ENCODE peak calls at places on chromosomes 7 and 10, in five cellular contexts. P, F, L, C and V are unnamed samples.

GRCh38 chr10:119412831-119413737 is 129.4 kb downstream of the RGS10 start:
- DNase-seq in C (no peak), F (no peak), L (no peak), P (no peak), V (no peak)

GRCh38 chr10:52752801-52753437 is 19.7 kb downstream of the MBL2 start:
- DNase-seq in P (no peak), C (no peak), F (no peak), L (no peak), V (no peak)

GRCh38 chr10:65786279-65786678 is 1139.6 kb upstream of the LRRTM3 start:
- DNase-seq in L (no peak), F (no peak), C (no peak), P (no peak), V (no peak)

GRCh38 chr7:15709978-15710377 is 23.5 kb upstream of the MEOX2 start:
- DNase-seq in F (no peak), C (no peak), P (no peak), L (no peak), V (no peak)

GRCh38 chr7:39602351-39602750 is 21.0 kb upstream of the RALA start:
- DNase-seq in L (no peak), F (no peak), P (no peak), C (no peak), V (no peak)

GRCh38 chr10:100913470-100913865 is 705 bp downstream of the SLF2 start:
- DNase-seq in C (no peak), P (no peak), L (no peak), F (no peak), V (no peak)

GRCh38 chr10:11345224-11346054 is 266.0 kb downstream of the USP6NL start:
- DNase-seq in C (peak; percentile 27), P (no peak), F (no peak), L (no peak), V (no peak)

GRCh38 chr7:136104269-136104603 is 127.1 kb upstream of the MTPN start:
- DNase-seq in C (no peak), L (no peak), F (no peak), P (peak; percentile 68), V (no peak)

GRCh38 chr10:91090761-91091529 is 129.5 kb upstream of the PCGF5 start:
- DNase-seq in C (no peak), L (no peak), F (no peak), P (peak; percentile 10), V (no peak)

GRCh38 chr7:150910996-150911422 is 58.7 kb downstream of the AOC1 start:
- DNase-seq in F (no peak), C (no peak), L (no peak), P (peak; percentile 30), V (no peak)

GRCh38 chr7:115676080-115676479 is 354.5 kb downstream of the TFEC start:
- DNase-seq in P (peak; percentile 1), C (no peak), L (no peak), F (no peak), V (no peak)

GRCh38 chr7:66167773-66168367 is 37.3 kb upstream of the TPST1 start:
- DNase-seq in L (no peak), P (no peak), F (no peak), C (no peak), V (no peak)

GRCh38 chr7:96320437-96320836 is 1.5 kb downstream of the SLC25A13 start:
- DNase-seq in P (no peak), F (peak; percentile 30), C (peak; percentile 52), L (no peak), V (peak; percentile 19)

GRCh38 chr10:753530-753929 is 64.1 kb upstream of the DIP2C start:
- DNase-seq in F (no peak), P (no peak), C (no peak), L (no peak), V (no peak)

GRCh38 chr7:23594879-23595604 is 2.1 kb upstream of the CCDC126 start:
- DNase-seq in C (peak; percentile 98), F (peak; percentile 43), L (no peak), P (peak; percentile 40), V (peak; percentile 49)
- TF ChIP-seq TAF1 in C (no peak), F (no peak), L (no peak), P (no peak), V (no peak)

GRCh38 chr10:73096041-73096451 is 620 bp downstream of the P4HA1 start:
- DNase-seq in C (no peak), P (peak; percentile 80), F (no peak), L (peak; percentile 75), V (peak; percentile 44)
- TF ChIP-seq POLR2AphosphoS5 in C (no peak), P (no peak), F (no peak), L (no peak), V (no peak)

GRCh38 chr10:95513941-95514392 is 47.2 kb downstream of the SORBS1 start:
- DNase-seq in P (no peak), F (no peak), C (no peak), L (no peak), V (no peak)

GRCh38 chr10:95518455-95519131 is 42.6 kb downstream of the SORBS1 start:
- DNase-seq in F (no peak), L (no peak), C (no peak), P (peak; percentile 51), V (no peak)

GRCh38 chr10:95516774-95517373 is 44.3 kb downstream of the SORBS1 start:
- DNase-seq in L (no peak), C (no peak), P (peak; percentile 58), F (no peak), V (no peak)

GRCh38 chr10:95519132-95519487 is 42.1 kb downstream of the SORBS1 start:
- DNase-seq in P (no peak), L (no peak), C (no peak), F (no peak), V (no peak)

DNA sequence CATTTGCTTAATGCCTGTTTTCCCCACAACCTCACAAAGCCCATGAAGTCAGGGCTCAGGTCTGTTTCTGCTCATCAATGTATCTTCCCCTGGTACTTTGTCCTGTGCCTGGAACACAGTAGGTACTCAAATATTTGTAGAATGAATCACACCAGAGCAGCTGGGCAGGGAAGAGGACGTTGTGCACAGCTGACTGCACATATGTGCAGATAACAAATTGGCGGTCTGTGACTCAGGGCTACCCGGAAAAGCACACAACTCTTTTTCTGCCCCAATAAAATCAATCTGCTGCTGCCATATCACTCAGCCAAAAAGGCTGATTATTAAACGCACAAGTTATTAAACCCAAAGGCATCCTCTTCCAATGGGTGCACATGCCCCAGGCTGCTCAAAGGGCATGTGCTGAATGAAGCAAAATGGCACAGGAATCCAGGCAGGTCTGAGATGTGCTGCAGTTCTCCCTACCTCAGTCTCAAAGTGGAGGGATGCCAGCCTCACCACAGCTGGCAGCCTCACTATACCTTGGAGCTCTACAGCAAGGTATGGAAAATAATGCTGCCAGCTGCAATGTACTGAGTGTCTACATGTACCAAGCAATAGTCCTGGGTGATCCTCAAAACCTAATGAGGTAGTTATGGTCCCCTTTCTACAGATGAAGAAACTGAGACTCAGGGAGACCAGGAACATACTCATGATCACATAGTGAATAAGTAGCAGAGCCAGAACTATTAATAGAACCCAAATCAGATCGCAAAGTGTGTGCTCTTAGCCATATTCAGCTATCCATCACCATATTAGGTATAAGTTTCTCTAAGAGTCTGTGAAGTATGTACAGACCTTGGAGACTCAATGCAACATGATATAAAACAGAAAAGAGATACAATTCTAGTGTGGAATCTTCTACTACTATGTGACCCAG is 43.4 kb downstream of the SORBS1 start:
- DNase-seq in P (peak; percentile 75), L (no peak), F (no peak), C (no peak), V (no peak)
- TF ChIP-seq POLR2A in P (no peak), L (no peak), F (no peak), C (no peak), V (no peak)

DNA sequence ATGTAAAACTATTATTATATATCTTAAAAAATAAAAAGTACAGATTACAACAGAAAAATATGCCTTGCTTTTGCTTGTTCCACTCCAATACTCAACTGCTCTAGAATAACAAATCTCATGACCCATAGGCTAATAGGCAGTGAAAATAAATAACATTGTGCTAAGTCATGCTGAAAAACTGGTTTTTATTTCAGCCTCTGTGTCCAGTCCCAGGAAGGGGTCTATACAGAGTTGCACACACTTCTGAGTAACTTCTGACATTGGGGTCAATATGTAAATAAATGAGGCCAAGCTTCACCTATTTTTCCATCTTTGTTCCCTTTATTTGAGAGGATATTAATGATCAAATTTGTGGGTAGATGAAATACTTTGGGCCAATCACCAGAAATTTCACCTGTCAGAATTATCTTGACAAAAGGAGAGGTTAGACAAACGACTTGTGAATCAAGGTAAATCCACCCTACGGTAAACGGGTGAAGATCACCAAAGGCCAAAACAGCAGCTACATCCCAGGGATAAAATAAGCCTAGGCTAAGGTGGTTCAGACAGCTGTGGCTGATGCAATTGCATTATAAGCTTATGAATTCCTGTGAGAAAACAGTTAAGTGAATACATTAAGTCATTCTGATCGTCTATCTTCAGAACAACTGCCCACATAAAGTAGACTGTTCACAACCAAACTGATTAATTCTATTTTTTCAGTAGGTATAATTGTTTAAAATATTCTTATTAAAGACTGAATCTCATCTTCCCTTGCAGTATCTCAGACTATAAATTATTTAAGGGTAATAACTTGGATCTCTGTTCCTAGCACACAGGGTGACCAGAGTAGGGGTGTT is 87.4 kb downstream of the UBE2H start:
- DNase-seq in P (no peak), C (no peak), F (no peak), L (no peak), V (no peak)
- TF ChIP-seq TAF1 in P (no peak), C (no peak), F (no peak), L (no peak), V (no peak)

GRCh38 chr7:75847707-75848106 is 31.1 kb upstream of the RHBDD2 start:
- DNase-seq in P (no peak), F (no peak), L (no peak), C (no peak), V (no peak)

GRCh38 chr7:75840029-75840428 is 26.4 kb upstream of the CCL24 start:
- DNase-seq in P (no peak), C (no peak), L (no peak), F (no peak), V (no peak)

GRCh38 chr7:75843470-75844116 is 30.0 kb upstream of the CCL24 start:
- DNase-seq in C (no peak), L (no peak), P (no peak), F (no peak), V (no peak)

GRCh38 chr7:75844158-75844557 is 30.6 kb upstream of the CCL24 start:
- DNase-seq in C (no peak), P (no peak), L (no peak), F (no peak), V (no peak)

DNA sequence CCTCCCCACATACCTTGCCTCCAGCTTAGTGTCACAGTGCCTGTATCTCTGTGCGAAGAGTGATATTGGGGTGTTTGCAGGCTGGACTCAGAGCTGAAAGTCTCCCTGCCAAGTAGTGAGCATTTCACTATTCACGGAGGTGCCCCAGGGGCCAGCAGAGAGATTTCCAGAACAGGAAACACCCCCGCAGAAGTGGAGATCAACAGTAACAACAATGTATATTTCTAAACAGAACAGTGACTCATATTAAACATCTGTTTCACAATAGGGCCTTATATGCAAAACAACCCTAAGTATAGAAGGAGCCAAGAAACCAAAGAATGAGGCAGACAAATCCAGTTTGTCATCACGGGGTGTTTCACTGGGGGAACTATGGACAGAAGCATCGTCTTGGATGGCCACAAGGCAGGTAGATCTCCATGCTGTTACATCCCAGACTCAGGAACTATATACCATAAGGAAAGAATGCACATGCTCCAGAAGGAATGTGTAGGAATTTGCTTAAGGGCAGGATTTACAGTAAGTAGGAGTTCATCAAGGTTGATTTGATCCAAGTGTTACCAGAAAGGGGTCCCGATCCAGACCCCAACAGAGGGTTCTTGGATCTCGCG is 29.3 kb upstream of the CCL24 start:
- DNase-seq in P (peak; percentile 71), L (no peak), C (peak; percentile 47), F (peak; percentile 32), V (peak; percentile 36)
- TF ChIP-seq POLR2AphosphoS5 in P (peak; percentile 82), L (no peak), C (peak; percentile 59), F (peak; percentile 83), V (peak; percentile 81)